ENCODE peak calls at places on chromosomes 12 and 14, in five cellular contexts. W, F, T, M and Z are unnamed samples.

GRCh38 chr12:97877404-97877803 is 414.8 kb downstream of the RMST start:
- DNase-seq in W (no peak), F (no peak), T (no peak), M (no peak), Z (no peak)

GRCh38 chr14:61574514-61574807 is 120.9 kb upstream of the HIF1A start:
- DNase-seq in W (peak; percentile 29), F (peak; percentile 83), T (no peak), M (no peak), Z (no peak)

GRCh38 chr12:116916714-116917114 is 6.0 kb downstream of the FBXW8 start:
- DNase-seq in W (no peak), F (no peak), T (peak; percentile 67), M (no peak), Z (peak; percentile 22)

GRCh38 chr12:39272934-39273770 is 169.8 kb downstream of the KIF21A start:
- DNase-seq in W (no peak), F (peak; percentile 30), T (peak; percentile 41), M (no peak), Z (peak; percentile 38)

GRCh38 chr12:29521951-29522350 is 24.5 kb upstream of the OVCH1 start:
- DNase-seq in W (no peak), F (no peak), T (no peak), M (no peak), Z (no peak)

GRCh38 chr14:73221945-73222344 is 15.4 kb upstream of the PAPLN start:
- DNase-seq in W (no peak), F (no peak), T (no peak), M (no peak), Z (no peak)

GRCh38 chr12:104596876-104597833 is 140.4 kb downstream of the CHST11 start:
- DNase-seq in W (no peak), F (no peak), T (no peak), M (no peak), Z (no peak)

GRCh38 chr12:52372216-52373154 is 5.2 kb upstream of the KRT85 start:
- DNase-seq in W (peak; percentile 81), F (peak; percentile 48), T (peak; percentile 95), M (peak; percentile 30), Z (peak; percentile 77)

GRCh38 chr14:104651876-104652260 is 37.5 kb upstream of the INF2 start:
- DNase-seq in W (no peak), F (no peak), T (no peak), M (no peak), Z (no peak)

GRCh38 chr14:89936654-89937185 is 17.8 kb downstream of the EFCAB11 start:
- DNase-seq in W (no peak), F (no peak), T (no peak), M (no peak), Z (no peak)

GRCh38 chr12:42846782-42847181 is 257.2 kb upstream of the PRICKLE1 start:
- DNase-seq in W (no peak), F (no peak), T (peak; percentile 13), M (no peak), Z (no peak)

GRCh38 chr14:106187176-106187670 is 660.8 kb downstream of the TMEM121 start:
- DNase-seq in W (no peak), F (no peak), T (no peak), M (no peak), Z (no peak)

GRCh38 chr12:27334721-27335082 is 2.1 kb downstream of the BMAL2 start:
- DNase-seq in W (no peak), F (no peak), T (no peak), M (no peak), Z (no peak)

GRCh38 chr14:68525516-68525915 is 267.4 kb downstream of the ZFP36L1 start:
- DNase-seq in W (no peak), F (no peak), T (no peak), M (no peak), Z (no peak)

GRCh38 chr12:118981285-118982201 is at the start of gene SRRM4:
- DNase-seq in W (peak; percentile 66), F (peak; percentile 95), T (peak; percentile 23), M (no peak), Z (peak; percentile 6)

GRCh38 chr12:65022960-65023359 is 98.1 kb downstream of the WIF1 start:
- DNase-seq in W (no peak), F (no peak), T (no peak), M (no peak), Z (no peak)